ENCODE peak calls at places on chromosomes 12 and 14, in nine cellular contexts. J is activated naive CD4-positive, alpha-beta T cell treated with anti-CD3 and anti-CD28 coated beads, Interleukin-2, amount 10 ng/mL, durations not matched to agents 7 days and 5 days; V is GM13977; N is tibial artery; Y is neural crest cell; P is AG20443; Q is neural progenitor cell; U is kidney tubule cell; D is mesendoderm. Z is an unnamed sample.
A peak's percentile ranks its signal among the peaks of the same experiment; 100 is the strongest.

GRCh38 chr14:22896351-22896750 is 13.3 kb downstream of the REM2 start:
- DNase-seq in J (no peak), V (no peak), N (peak; percentile 51), Y (no peak), P (no peak), Q (no peak), U (no peak), D (no peak), Z (no peak)

GRCh38 chr12:59742831-59743230 is 147.0 kb downstream of the SLC16A7 start:
- DNase-seq in J (no peak), V (no peak), N (no peak), Y (no peak), P (peak; percentile 22), Q (no peak), U (peak; percentile 3), D (no peak), Z (no peak)

GRCh38 chr12:107402041-107403022 is 283.3 kb upstream of the PWP1 start:
- DNase-seq in J (peak; percentile 79), V (peak; percentile 45), N (no peak), Y (peak; percentile 42), P (peak; percentile 57), Q (peak; percentile 83), U (peak; percentile 89), D (peak; percentile 97), Z (peak; percentile 66)

GRCh38 chr14:66955159-66955558 is 234.1 kb upstream of the GARIN2 start:
- DNase-seq in J (no peak), V (no peak), N (no peak), Y (no peak), P (no peak), Q (no peak), U (no peak), D (no peak), Z (no peak)

GRCh38 chr14:99589031-99589441 is 15.0 kb downstream of the CCDC85C start:
- DNase-seq in J (no peak), V (no peak), N (no peak), Y (no peak), P (peak; percentile 24), Q (no peak), U (peak; percentile 53), D (no peak), Z (no peak)

GRCh38 chr12:55019784-55020183 is at the start of gene NEUROD4:
- DNase-seq in J (peak; percentile 41), V (no peak), N (no peak), Y (peak; percentile 66), P (peak; percentile 84), Q (peak; percentile 96), U (peak; percentile 74), D (peak; percentile 97), Z (peak; percentile 13)

GRCh38 chr14:94536836-94537235 is 24.4 kb upstream of the SERPINA4 start:
- DNase-seq in J (no peak), V (no peak), N (no peak), Y (no peak), P (no peak), Q (no peak), U (peak; percentile 39), D (peak; percentile 74), Z (no peak)

GRCh38 chr12:80472912-80473500 is 29.0 kb downstream of the PTPRQ start:
- DNase-seq in J (no peak), V (peak; percentile 26), N (no peak), Y (no peak), P (peak; percentile 20), Q (peak; percentile 61), U (peak; percentile 51), D (peak; percentile 67), Z (no peak)

GRCh38 chr12:28222081-28222700 is 31.9 kb downstream of the CCDC91 start:
- DNase-seq in J (peak; percentile 57), V (no peak), N (no peak), Y (no peak), P (no peak), Q (no peak), U (no peak), D (no peak), Z (peak; percentile 66)

GRCh38 chr12:5512585-5512970 is 80.7 kb downstream of the NTF3 start:
- DNase-seq in J (no peak), V (no peak), N (no peak), Y (no peak), P (no peak), Q (no peak), U (no peak), D (no peak), Z (no peak)

GRCh38 chr12:109178532-109178931 is 62.1 kb downstream of the ACACB start:
- DNase-seq in J (no peak), V (no peak), N (no peak), Y (no peak), P (no peak), Q (no peak), U (no peak), D (peak; percentile 18), Z (no peak)

GRCh38 chr12:110109037-110109836 is 14.9 kb upstream of the IFT81 start:
- DNase-seq in J (no peak), V (no peak), N (peak; percentile 97), Y (no peak), P (peak; percentile 92), Q (peak; percentile 26), U (peak; percentile 71), D (peak; percentile 90), Z (no peak)

GRCh38 chr14:80638620-80639215 is 302.8 kb downstream of the CEP128 start:
- DNase-seq in J (no peak), V (no peak), N (no peak), Y (no peak), P (no peak), Q (no peak), U (peak; percentile 76), D (peak; percentile 67), Z (no peak)

GRCh38 chr12:50784501-50784900 is 20.6 kb downstream of the ATF1 start:
- DNase-seq in J (no peak), V (no peak), N (no peak), Y (no peak), P (no peak), Q (no peak), U (no peak), D (no peak), Z (no peak)

GRCh38 chr14:99821519-99822165 is 28.4 kb downstream of the EML1 start:
- DNase-seq in J (peak; percentile 21), V (no peak), N (no peak), Y (no peak), P (peak; percentile 59), Q (no peak), U (peak; percentile 61), D (no peak), Z (no peak)

GRCh38 chr12:93808169-93808899 is 131.2 kb downstream of the CRADD start:
- DNase-seq in J (no peak), V (no peak), N (no peak), Y (no peak), P (no peak), Q (no peak), U (no peak), D (no peak), Z (no peak)

GRCh38 chr14:71491925-71492324 is 440.3 kb upstream of the RGS6 start:
- DNase-seq in J (no peak), V (no peak), N (no peak), Y (no peak), P (peak; percentile 60), Q (no peak), U (no peak), D (peak; percentile 14), Z (no peak)

GRCh38 chr12:57430117-57430930 is 519 bp downstream of the R3HDM2 start:
- DNase-seq in J (peak; percentile 65), V (peak; percentile 41), N (peak; percentile 73), Y (peak; percentile 36), P (peak; percentile 86), Q (no peak), U (peak; percentile 28), D (peak; percentile 35), Z (peak; percentile 72)

GRCh38 chr12:101474248-101474647 is 888 bp upstream of the SPIC start:
- DNase-seq in J (no peak), V (peak; percentile 23), N (no peak), Y (no peak), P (no peak), Q (no peak), U (no peak), D (no peak), Z (no peak)

GRCh38 chr14:24241829-24242443 is 487 bp downstream of the TINF2 start:
- DNase-seq in J (peak; percentile 96), V (peak; percentile 93), N (peak; percentile 73), Y (peak; percentile 88), P (peak; percentile 97), Q (peak; percentile 98), U (peak; percentile 93), D (peak; percentile 96), Z (peak; percentile 95)

Z was measured in activated T-cell treated with anti-CD3 and anti-CD28 coated beads, Interleukin-2, amount 50 U/mL, for 72 hours.